ENCODE peak calls at places on chromosomes 4 and X, in six cellular contexts. O, M, A, K, C and S are unnamed samples.

GRCh38 chr4:7255488-7255881 is 63.1 kb downstream of the SORCS2 start:
- DNase-seq in M (no peak), O (no peak), C (no peak), K (no peak), A (no peak), S (no peak)

GRCh38 chr4:101933855-101934254 is 143.3 kb downstream of the BANK1 start:
- DNase-seq in A (no peak), C (no peak), O (no peak), M (no peak), K (no peak), S (no peak)

GRCh38 chrX:65697915-65698796 is 30.7 kb downstream of the MSN start:
- DNase-seq in O (no peak), C (peak), K (no peak), A (peak), M (no peak), S (no peak)

GRCh38 chr4:114773341-114773740 is 174.7 kb downstream of the UGT8 start:
- DNase-seq in M (no peak), O (no peak), C (no peak), A (no peak), K (no peak), S (no peak)

GRCh38 chrX:111095974-111096870 is at the start of gene PAK3:
- DNase-seq in A (no peak), K (peak), C (no peak), M (peak), O (no peak), S (no peak)

GRCh38 chrX:68721991-68722860 is 74.8 kb downstream of the STARD8 start:
- DNase-seq in C (no peak), A (no peak), M (no peak), K (no peak), O (no peak), S (no peak)

GRCh38 chr4:104489731-104490095 is 5.0 kb downstream of the CXXC4 start:
- DNase-seq in M (no peak), C (no peak), O (no peak), K (no peak), A (no peak), S (no peak)

GRCh38 chrX:154530286-154530685 is 14.3 kb upstream of the FAM3A start:
- DNase-seq in A (no peak), C (no peak), M (no peak), K (no peak), O (no peak), S (no peak)

GRCh38 chrX:38304010-38304409 is 23.3 kb downstream of the RPGR start:
- DNase-seq in A (peak), M (peak), K (no peak), C (no peak), O (peak), S (no peak)

GRCh38 chr4:114558446-114559020 is 40.1 kb upstream of the UGT8 start:
- DNase-seq in M (no peak), A (no peak), O (no peak), C (no peak), K (no peak), S (peak)

GRCh38 chrX:116694046-116694445 is 231.3 kb upstream of the CT83 start:
- DNase-seq in K (no peak), C (no peak), A (no peak), M (no peak), O (no peak), S (no peak)

GRCh38 chr4:113436360-113436759 is 325.2 kb downstream of the CAMK2D start:
- DNase-seq in O (no peak), K (no peak), C (no peak), M (no peak), A (no peak), S (no peak)

GRCh38 chr4:55824865-55825264 is 5.3 kb downstream of the EXOC1L start:
- DNase-seq in K (no peak), O (no peak), M (no peak), A (no peak), C (no peak), S (no peak)

GRCh38 chrX:138925330-138925729 is 213.8 kb upstream of the FGF13 start:
- DNase-seq in C (no peak), A (peak), M (no peak), K (no peak), O (no peak), S (no peak)

GRCh38 chr4:10015140-10015753 is 6.0 kb downstream of the SLC2A9 start:
- DNase-seq in C (no peak), K (peak), A (no peak), O (no peak), M (peak), S (peak)

GRCh38 chrX:137916090-137916746 is 350.3 kb downstream of the ZIC3 start:
- DNase-seq in A (peak), O (no peak), C (no peak), M (peak), K (no peak), S (no peak)

GRCh38 chr4:23276076-23276475 is 583.3 kb downstream of the GBA3 start:
- DNase-seq in K (no peak), C (no peak), O (no peak), M (no peak), A (no peak), S (no peak)

GRCh38 chr4:184824776-184825393 is 883 bp downstream of the ACSL1 start:
- DNase-seq in K (no peak), A (no peak), M (no peak), C (no peak), O (no peak), S (no peak)

GRCh38 chr4:64402684-64403083 is 6.6 kb downstream of the TECRL start:
- DNase-seq in C (no peak), K (no peak), A (no peak), O (no peak), M (no peak), S (no peak)

GRCh38 chr4:26826721-26827120 is 33.9 kb upstream of the STIM2 start:
- DNase-seq in K (no peak), C (peak), A (no peak), M (no peak), O (no peak), S (no peak)

GRCh38 chr4:54274786-54275503 is 45.9 kb downstream of the PDGFRA start:
- DNase-seq in O (no peak), A (no peak), K (no peak), C (no peak), M (no peak), S (no peak)

GRCh38 chrX:118901991-118902390 is 72.4 kb upstream of the LONRF3 start:
- DNase-seq in A (no peak), K (no peak), O (no peak), C (no peak), M (no peak), S (no peak)

GRCh38 chrX:49001521-49002090 is 458 bp downstream of the GRIPAP1 start:
- DNase-seq in O (peak), K (peak), A (peak), C (peak), M (peak), S (peak)

GRCh38 chr4:188986271-188986689 is 847.0 kb downstream of the TRIML1 start:
- DNase-seq in K (no peak), M (no peak), O (peak), A (no peak), C (no peak), S (no peak)

GRCh38 chr4:84965558-84966381 is 720 bp downstream of the WDFY3 start:
- DNase-seq in K (peak), O (peak), A (peak), C (no peak), M (peak), S (no peak)
- TF ChIP-seq ATF3 in K (no peak), O (no peak), A (no peak), C (no peak), M (no peak), S (no peak)

GRCh38 chr4:122576261-122577188 is 44.3 kb downstream of the IL21 start:
- DNase-seq in A (peak), M (no peak), K (no peak), C (no peak), O (peak), S (peak)
- TF ChIP-seq ATF3 in A (no peak), M (no peak), K (no peak), C (no peak), O (no peak), S (no peak)

DNA sequence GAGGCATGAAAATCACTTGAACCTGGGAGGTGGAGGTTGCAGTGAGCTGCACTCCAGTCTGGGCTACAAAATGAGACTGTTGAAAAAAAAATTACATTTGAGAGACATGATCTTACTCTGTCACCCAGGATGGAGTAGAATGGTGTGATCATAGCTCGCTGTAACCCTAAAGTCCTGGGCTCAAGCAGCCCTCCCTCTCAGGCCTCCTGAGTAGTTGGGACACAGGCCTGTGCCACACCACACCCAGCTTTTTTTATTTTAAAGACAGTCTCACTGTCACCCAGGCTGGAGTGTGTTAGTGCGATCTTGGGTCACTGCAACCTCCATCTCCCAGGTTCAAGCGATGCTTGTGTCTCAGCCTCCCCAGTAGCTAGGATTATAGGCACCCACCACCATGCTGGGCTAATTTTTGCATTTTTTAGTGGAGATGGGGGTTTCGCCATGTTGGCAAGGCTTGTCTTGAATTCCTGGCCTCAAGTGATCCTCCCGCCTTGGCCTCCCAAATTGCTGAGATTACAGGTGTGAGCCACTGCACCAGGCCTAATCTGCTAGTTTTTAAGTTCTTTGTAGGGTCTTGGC is 6.1 kb downstream of the RPS3A start:
- DNase-seq in A (no peak), M (no peak), O (no peak), C (no peak), K (no peak), S (no peak)
- TF ChIP-seq ATF3 in A (no peak), M (no peak), O (no peak), C (no peak), K (no peak), S (no peak)

GRCh38 chr4:96056346-96056934 is 216.5 kb downstream of the PDHA2 start:
- DNase-seq in K (no peak), A (no peak), C (no peak), M (no peak), O (no peak), S (no peak)

DNA sequence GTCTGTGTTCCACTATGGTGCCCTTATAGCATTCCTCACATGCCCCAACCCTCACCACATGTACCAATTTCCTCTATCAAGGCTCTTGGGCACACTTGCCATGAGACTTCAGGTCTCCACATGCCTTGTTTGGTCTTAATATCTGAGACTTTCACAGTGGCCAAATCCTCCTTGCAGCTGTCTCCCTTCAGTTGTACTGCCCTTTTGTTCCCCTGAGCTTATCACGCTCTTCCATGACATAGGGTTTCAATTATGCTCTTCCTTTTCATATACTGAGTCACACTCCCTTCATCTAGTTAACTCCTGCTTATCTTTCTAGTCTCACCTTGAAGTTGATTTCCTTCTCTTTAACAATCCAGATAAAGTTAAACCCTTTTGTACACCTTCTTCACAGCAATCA is 212.9 kb downstream of the PDHA2 start:
- DNase-seq in K (no peak), O (no peak), M (no peak), A (no peak), C (no peak), S (no peak)
- TF ChIP-seq ATF3 in K (no peak), O (no peak), M (no peak), A (no peak), C (no peak), S (no peak)

GRCh38 chr4:2793578-2793919 is 664 bp downstream of the SH3BP2 start:
- DNase-seq in C (no peak), O (no peak), M (peak), K (no peak), A (peak), S (peak)
- TF ChIP-seq ATF3 in C (no peak), O (no peak), M (no peak), K (no peak), A (no peak), S (no peak)

GRCh38 chr4:8703857-8704495 is 111.4 kb downstream of the CPZ start:
- DNase-seq in C (no peak), M (peak), K (peak), O (no peak), A (no peak), S (no peak)

GRCh38 chr4:8707045-8707781 is 114.6 kb downstream of the CPZ start:
- DNase-seq in M (peak), A (no peak), C (no peak), K (peak), O (no peak), S (no peak)

GRCh38 chr4:8706221-8707044 is 113.9 kb downstream of the CPZ start:
- DNase-seq in K (peak), A (no peak), C (no peak), M (peak), O (no peak), S (no peak)

GRCh38 chr4:8704632-8705031 is 112.1 kb downstream of the CPZ start:
- DNase-seq in O (no peak), A (no peak), C (no peak), K (peak), M (peak), S (no peak)

GRCh38 chr4:8705161-8706145 is 112.9 kb downstream of the CPZ start:
- DNase-seq in O (no peak), K (peak), C (no peak), A (no peak), M (peak), S (no peak)
- TF ChIP-seq ATF3 in O (no peak), K (no peak), C (no peak), A (no peak), M (no peak), S (no peak)